ENCODE peak calls at places on chromosomes 5 and 9, in eight cellular contexts. One of them, this sample, is unnamed.

GRCh38 chr5:94375801-94376200 is 242.6 kb downstream of the KIAA0825 start:
- DNase-seq in EH: peak
- DNase-seq in NCI-H345: peak
- DNase-seq in dorsolateral prefrontal cortex: no peak
- DNase-seq in naive B cell: no peak
- DNase-seq in epithelial cell of esophagus: peak
- DNase-seq in A549: no peak
- DNase-seq in cardiac fibroblast: peak
- DNase-seq in this sample: no peak

GRCh38 chr5:41721521-41721920 is 148.7 kb downstream of the OXCT1 start:
- DNase-seq in EH: no peak
- DNase-seq in NCI-H345: no peak
- DNase-seq in dorsolateral prefrontal cortex: no peak
- DNase-seq in naive B cell: no peak
- DNase-seq in epithelial cell of esophagus: no peak
- DNase-seq in A549: no peak
- DNase-seq in cardiac fibroblast: no peak
- DNase-seq in this sample: no peak

GRCh38 chr9:38130724-38131123 is 61.7 kb upstream of the SHB start:
- DNase-seq in EH: no peak
- DNase-seq in NCI-H345: no peak
- DNase-seq in dorsolateral prefrontal cortex: no peak
- DNase-seq in naive B cell: no peak
- DNase-seq in epithelial cell of esophagus: no peak
- DNase-seq in A549: no peak
- DNase-seq in cardiac fibroblast: no peak
- DNase-seq in this sample: no peak

GRCh38 chr9:120914410-120914809 is 12.2 kb downstream of the TRAF1 start:
- DNase-seq in EH: no peak
- DNase-seq in NCI-H345: no peak
- DNase-seq in dorsolateral prefrontal cortex: peak
- DNase-seq in naive B cell: no peak
- DNase-seq in epithelial cell of esophagus: no peak
- DNase-seq in A549: no peak
- DNase-seq in cardiac fibroblast: no peak
- DNase-seq in this sample: no peak

GRCh38 chr9:128419061-128419925 is 1.4 kb upstream of the CERCAM start:
- DNase-seq in EH: peak
- DNase-seq in NCI-H345: peak
- DNase-seq in dorsolateral prefrontal cortex: no peak
- DNase-seq in naive B cell: peak
- DNase-seq in epithelial cell of esophagus: no peak
- DNase-seq in A549: no peak
- DNase-seq in cardiac fibroblast: peak
- DNase-seq in this sample: no peak

GRCh38 chr5:44454002-44454401 is 64.8 kb upstream of the FGF10 start:
- DNase-seq in EH: no peak
- DNase-seq in NCI-H345: no peak
- DNase-seq in dorsolateral prefrontal cortex: no peak
- DNase-seq in naive B cell: no peak
- DNase-seq in epithelial cell of esophagus: no peak
- DNase-seq in A549: no peak
- DNase-seq in cardiac fibroblast: no peak
- DNase-seq in this sample: no peak

GRCh38 chr9:2017209-2017458 is 2.0 kb downstream of the SMARCA2 start:
- DNase-seq in EH: peak
- DNase-seq in NCI-H345: no peak
- DNase-seq in dorsolateral prefrontal cortex: no peak
- DNase-seq in naive B cell: no peak
- DNase-seq in epithelial cell of esophagus: no peak
- DNase-seq in A549: no peak
- DNase-seq in cardiac fibroblast: no peak
- DNase-seq in this sample: no peak

GRCh38 chr9:115234094-115234493 is 116.1 kb upstream of the TNC start:
- DNase-seq in EH: peak
- DNase-seq in NCI-H345: no peak
- DNase-seq in dorsolateral prefrontal cortex: no peak
- DNase-seq in naive B cell: no peak
- DNase-seq in epithelial cell of esophagus: peak
- DNase-seq in A549: peak
- DNase-seq in cardiac fibroblast: peak
- DNase-seq in this sample: no peak

GRCh38 chr5:143582176-143582575 is 178.7 kb upstream of the NR3C1 start:
- DNase-seq in EH: no peak
- DNase-seq in NCI-H345: peak
- DNase-seq in dorsolateral prefrontal cortex: no peak
- DNase-seq in naive B cell: no peak
- DNase-seq in epithelial cell of esophagus: no peak
- DNase-seq in A549: no peak
- DNase-seq in cardiac fibroblast: no peak
- DNase-seq in this sample: no peak

GRCh38 chr5:171667341-171668096 is 118.1 kb upstream of the SMIM23 start:
- DNase-seq in EH: peak
- DNase-seq in NCI-H345: no peak
- DNase-seq in dorsolateral prefrontal cortex: no peak
- DNase-seq in naive B cell: no peak
- DNase-seq in epithelial cell of esophagus: peak
- DNase-seq in A549: no peak
- DNase-seq in cardiac fibroblast: peak
- DNase-seq in this sample: no peak

GRCh38 chr9:114336699-114337395 is 7.2 kb downstream of the ORM2 start:
- DNase-seq in EH: no peak
- DNase-seq in NCI-H345: no peak
- DNase-seq in dorsolateral prefrontal cortex: no peak
- DNase-seq in naive B cell: no peak
- DNase-seq in epithelial cell of esophagus: no peak
- DNase-seq in A549: no peak
- DNase-seq in cardiac fibroblast: no peak
- DNase-seq in this sample: no peak

This sample was measured in HepG2.